ENCODE peak calls at places on chromosomes 13 and 19, in nine cellular contexts. H, P, Q, M, A, N, W, D and G are unnamed samples.
A peak's percentile ranks its signal among the peaks of the same experiment; 100 is the strongest.

GRCh38 chr13:49869514-49869913 is 66.6 kb downstream of the SPRYD7 start:
- DNase-seq in H (peak; percentile 49), P (no peak), Q (no peak), M (peak; percentile 40), A (no peak), N (no peak), W (no peak), D (no peak), G (no peak)

GRCh38 chr13:95660981-95661581 is 15.9 kb upstream of the DNAJC3 start:
- DNase-seq in H (no peak), P (no peak), Q (no peak), M (peak; percentile 46), A (no peak), N (no peak), W (no peak), D (no peak), G (no peak)

GRCh38 chr13:21020581-21020980 is 40.8 kb downstream of the LATS2 start:
- DNase-seq in H (no peak), P (no peak), Q (no peak), M (no peak), A (peak; percentile 26), N (no peak), W (no peak), D (no peak), G (no peak)

GRCh38 chr13:43129021-43129420 is 105.6 kb downstream of the DNAJC15 start:
- DNase-seq in H (no peak), P (no peak), Q (no peak), M (no peak), A (no peak), N (no peak), W (no peak), D (no peak), G (no peak)

GRCh38 chr13:45100855-45101254 is 19.5 kb upstream of the GTF2F2 start:
- DNase-seq in H (no peak), P (no peak), Q (no peak), M (no peak), A (no peak), N (no peak), W (no peak), D (no peak), G (no peak)

GRCh38 chr19:21143846-21144245 is 2.0 kb downstream of the ZNF431 start:
- DNase-seq in H (peak; percentile 37), P (no peak), Q (no peak), M (no peak), A (no peak), N (no peak), W (no peak), D (no peak), G (no peak)

GRCh38 chr13:38575427-38575826 is 111.5 kb upstream of the FREM2 start:
- DNase-seq in H (no peak), P (no peak), Q (no peak), M (no peak), A (no peak), N (no peak), W (no peak), D (no peak), G (no peak)

GRCh38 chr13:35349673-35350278 is 126.7 kb downstream of the MAB21L1 start:
- DNase-seq in H (no peak), P (no peak), Q (no peak), M (peak; percentile 1), A (no peak), N (no peak), W (no peak), D (peak; percentile 50), G (peak; percentile 52)

GRCh38 chr13:82713681-82714405 is 1168.4 kb downstream of the SLITRK1 start:
- DNase-seq in H (no peak), P (no peak), Q (no peak), M (peak; percentile 27), A (no peak), N (no peak), W (no peak), D (no peak), G (no peak)

GRCh38 chr13:106343831-106344230 is 191.6 kb downstream of the EFNB2 start:
- DNase-seq in H (no peak), P (no peak), Q (no peak), M (no peak), A (no peak), N (no peak), W (no peak), D (no peak), G (no peak)

GRCh38 chr13:113620036-113620435 is 35.5 kb downstream of the TFDP1 start:
- DNase-seq in H (no peak), P (no peak), Q (peak; percentile 5), M (no peak), A (no peak), N (peak; percentile 35), W (no peak), D (no peak), G (no peak)

GRCh38 chr19:33795370-33796163 is 1.1 kb upstream of the KCTD15 start:
- DNase-seq in H (peak; percentile 86), P (no peak), Q (peak; percentile 88), M (peak; percentile 57), A (peak; percentile 90), N (peak; percentile 79), W (peak; percentile 85), D (peak; percentile 83), G (no peak)
- H3K4me3 ChIP-seq in H (peak overlapping the region; percentile 5), P (peak overlapping the region; percentile 91), Q (peak overlapping the region; percentile 88), M (peak overlapping the region; percentile 79), A (peak overlapping the region; percentile 70), N (peak overlapping the region; percentile 74), W (peak overlapping the region; percentile 75), D (peak overlapping the region; percentile 69), G (peak overlapping the region; percentile 45)

DNA sequence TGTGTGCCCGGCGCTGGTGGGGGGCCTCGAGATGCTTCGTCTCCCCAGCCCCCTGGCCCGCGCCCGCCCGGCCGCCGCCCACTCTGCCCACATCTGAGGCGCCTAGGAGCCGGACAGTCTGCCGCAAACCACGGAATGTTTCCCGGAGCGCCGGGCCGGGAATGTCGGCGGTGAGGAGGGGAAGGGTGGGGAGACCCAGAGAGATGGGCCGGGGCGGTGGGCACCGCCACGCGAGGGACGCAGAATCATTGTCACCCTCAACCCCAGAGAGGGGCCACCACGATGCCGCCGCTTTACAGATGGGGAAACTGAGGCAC is 46.1 kb upstream of the NFIC start:
- DNase-seq in H (no peak), P (no peak), Q (no peak), M (no peak), A (no peak), N (no peak), W (no peak), D (no peak), G (no peak)
- H3K27me3 ChIP-seq in H (no peaks in the 10 kb centered on the region), P (peaks cover 7% of the 10 kb centered on the region), Q (peaks cover 65% of the 10 kb centered on the region), M (no peaks in the 10 kb centered on the region), A (peaks cover 17% of the 10 kb centered on the region), N (peaks cover 30% of the 10 kb centered on the region), W (peaks cover 63% of the 10 kb centered on the region), D (no peaks in the 10 kb centered on the region), G (no peaks in the 10 kb centered on the region)

GRCh38 chr13:51768378-51768921 is 35.5 kb downstream of the DHRS12 start:
- DNase-seq in H (no peak), P (no peak), Q (no peak), M (no peak), A (no peak), N (no peak), W (no peak), D (no peak), G (no peak)
- TF ChIP-seq CTCF in H (no peak), P (no peak), Q (peak; percentile 45), M (peak; percentile 60), A (no peak), N (no peak), W (no peak), D (no peak), G (no peak)

GRCh38 chr19:45439569-45440258 is 16.0 kb upstream of the ERCC1 start:
- DNase-seq in H (peak; percentile 75), P (peak; percentile 71), Q (peak; percentile 90), M (peak; percentile 77), A (peak; percentile 91), N (peak; percentile 96), W (peak; percentile 85), D (peak; percentile 69), G (peak; percentile 91)

GRCh38 chr19:45440873-45441654 is 17.3 kb upstream of the ERCC1 start:
- DNase-seq in H (no peak), P (no peak), Q (no peak), M (no peak), A (no peak), N (no peak), W (no peak), D (peak; percentile 66), G (no peak)

GRCh38 chr19:45437328-45437727 is 13.6 kb upstream of the ERCC1 start:
- DNase-seq in H (no peak), P (no peak), Q (no peak), M (no peak), A (no peak), N (no peak), W (no peak), D (no peak), G (no peak)

GRCh38 chr19:45440259-45440638 is 16.5 kb upstream of the ERCC1 start:
- DNase-seq in H (no peak), P (no peak), Q (no peak), M (no peak), A (no peak), N (no peak), W (no peak), D (no peak), G (no peak)

DNA sequence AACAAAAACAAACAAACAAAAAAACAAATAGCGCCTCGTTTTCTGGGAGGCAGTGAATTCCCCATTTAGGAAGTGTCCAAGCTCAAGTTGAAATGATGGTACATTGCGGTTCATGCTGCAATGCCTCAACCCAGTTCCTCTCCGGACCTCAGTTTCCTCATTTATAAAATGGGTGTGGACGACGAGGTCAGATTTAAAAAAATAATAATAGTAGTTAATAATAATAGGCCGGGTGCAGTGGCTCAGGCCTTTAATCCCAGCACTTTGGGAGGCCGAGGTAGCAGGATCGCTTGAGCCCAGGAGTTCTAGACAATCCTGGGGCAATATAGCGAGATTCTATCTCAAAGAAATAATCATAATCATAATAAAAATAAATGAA is 15.5 kb upstream of the ERCC1 start:
- DNase-seq in H (no peak), P (no peak), Q (no peak), M (no peak), A (no peak), N (no peak), W (no peak), D (no peak), G (no peak)
- H3K4me3 ChIP-seq in H (no peak overlapping the region), P (peak overlapping the region; percentile 89), Q (peak overlapping the region; percentile 82), M (peak overlapping the region; percentile 50), A (peak overlapping the region; percentile 72), N (peak overlapping the region; percentile 83), W (peak overlapping the region; percentile 57), D (peak overlapping the region; percentile 61), G (peak overlapping the region; percentile 58)